ENCODE peak calls at places on chromosomes 7 and 10, in four cellular contexts. Z is MM.1S, P is hepatocyte, W is K562. Y is an unnamed sample.

GRCh38 chr10:13823046-13823711 is 236.4 kb downstream of the PRPF18 start:
- DNase-seq in Z (no peak), P (no peak), W (no peak), Y (no peak)

GRCh38 chr7:24129597-24129996 is 154.4 kb upstream of the NPY start:
- DNase-seq in Z (no peak), P (no peak), W (no peak), Y (peak)

GRCh38 chr10:132541601-132542011 is 4.0 kb downstream of the INPP5A start:
- DNase-seq in Z (no peak), P (no peak), W (no peak), Y (no peak)

GRCh38 chr10:14433147-14433546 is 102.4 kb upstream of the FRMD4A start:
- DNase-seq in Z (no peak), P (no peak), W (no peak), Y (no peak)

GRCh38 chr10:23094786-23095403 is 484 bp upstream of the MSRB2 start:
- DNase-seq in Z (no peak), P (no peak), W (no peak), Y (no peak)

GRCh38 chr7:37354661-37355131 is 94.0 kb downstream of the ELMO1 start:
- DNase-seq in Z (no peak), P (peak), W (peak), Y (no peak)

GRCh38 chr10:60238408-60239100 is 151.1 kb downstream of the ANK3 start:
- DNase-seq in Z (peak), P (peak), W (peak), Y (peak)

GRCh38 chr7:152112829-152113228 is 87.4 kb downstream of the GALNT11 start:
- DNase-seq in Z (no peak), P (no peak), W (no peak), Y (no peak)

DNA sequence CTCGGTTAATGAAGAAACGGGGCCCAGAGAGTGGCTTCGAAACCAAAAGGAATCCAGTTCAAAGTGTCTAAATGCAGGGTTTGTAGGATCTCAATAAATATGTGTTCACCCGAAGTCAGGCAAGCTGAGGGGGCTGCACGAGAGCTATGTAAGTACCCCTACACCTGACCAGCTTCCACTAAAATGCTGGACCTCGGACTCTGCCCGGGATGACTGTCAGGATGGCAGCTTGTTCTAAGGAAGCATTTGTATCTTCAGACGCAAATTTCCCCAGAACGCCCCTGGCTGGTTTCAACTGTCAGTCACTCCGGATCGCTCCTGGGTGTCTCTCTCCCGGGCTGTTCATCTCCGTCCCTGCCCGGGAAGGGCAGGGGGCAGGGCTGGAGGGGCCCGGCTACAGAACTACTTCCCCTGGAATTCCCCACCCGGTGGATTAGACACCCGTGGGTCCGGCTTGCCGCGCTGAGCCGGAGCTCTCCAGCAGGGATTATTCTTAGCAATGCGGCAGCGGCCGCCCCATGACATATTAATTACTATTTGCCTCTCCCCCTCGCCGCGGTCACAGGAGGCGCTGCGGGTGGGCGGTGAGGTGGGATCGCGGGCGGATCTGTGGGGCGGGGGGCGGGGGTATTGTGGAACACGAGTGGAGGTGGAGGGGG is 275.8 kb upstream of the NEBL start:
- DNase-seq in Z (no peak), P (peak), W (no peak), Y (peak)
- TF ChIP-seq EZH2 in Z (no peak), P (peak), W (no peak), Y (no peak)

DNA sequence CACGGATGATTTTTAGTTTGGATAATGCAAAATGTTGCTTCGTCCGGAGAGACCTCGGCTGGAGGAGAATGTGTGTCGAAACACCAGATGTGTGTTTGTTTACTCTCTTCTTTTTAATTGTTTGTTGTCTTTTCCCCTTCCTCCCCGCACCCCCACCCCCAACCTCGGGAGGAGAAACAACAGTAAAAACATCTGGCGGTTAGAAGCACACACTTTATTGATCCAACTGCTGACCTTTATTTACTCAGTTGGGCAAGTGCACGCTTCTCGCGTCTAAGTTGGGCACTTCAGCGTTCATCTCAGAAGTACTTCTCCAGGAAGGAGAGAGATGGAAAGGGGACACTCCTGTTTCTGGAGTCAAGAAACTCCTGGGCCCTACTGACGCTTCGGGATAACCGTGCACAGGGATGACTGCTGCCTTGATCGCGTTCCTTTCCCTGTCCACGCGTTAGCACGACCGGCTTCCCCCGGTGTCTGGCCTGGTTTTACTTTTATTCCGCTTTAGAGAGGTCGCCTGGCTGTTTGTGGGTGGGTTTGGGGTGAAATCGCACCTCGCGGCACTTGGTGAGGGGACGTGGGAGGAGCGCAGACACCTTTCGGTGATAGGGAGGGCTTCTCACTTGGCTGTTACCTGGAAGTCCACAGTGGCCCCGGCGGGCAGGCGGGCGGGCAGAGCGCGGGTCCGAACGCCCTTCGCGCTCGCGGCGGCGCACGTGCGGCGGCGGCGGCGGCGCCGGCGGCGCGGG is 168.3 kb upstream of the PPP1R3A start:
- DNase-seq in Z (peak), P (peak), W (no peak), Y (no peak)
- TF ChIP-seq EZH2 in Z (no peak), P (no peak), W (no peak), Y (no peak)

GRCh38 chr10:101234333-101234732 is 5.1 kb upstream of the LBX1 start:
- DNase-seq in Z (no peak), P (no peak), W (no peak), Y (no peak)
- TF ChIP-seq EZH2 in Z (no peak), P (peak), W (no peak), Y (no peak)

DNA sequence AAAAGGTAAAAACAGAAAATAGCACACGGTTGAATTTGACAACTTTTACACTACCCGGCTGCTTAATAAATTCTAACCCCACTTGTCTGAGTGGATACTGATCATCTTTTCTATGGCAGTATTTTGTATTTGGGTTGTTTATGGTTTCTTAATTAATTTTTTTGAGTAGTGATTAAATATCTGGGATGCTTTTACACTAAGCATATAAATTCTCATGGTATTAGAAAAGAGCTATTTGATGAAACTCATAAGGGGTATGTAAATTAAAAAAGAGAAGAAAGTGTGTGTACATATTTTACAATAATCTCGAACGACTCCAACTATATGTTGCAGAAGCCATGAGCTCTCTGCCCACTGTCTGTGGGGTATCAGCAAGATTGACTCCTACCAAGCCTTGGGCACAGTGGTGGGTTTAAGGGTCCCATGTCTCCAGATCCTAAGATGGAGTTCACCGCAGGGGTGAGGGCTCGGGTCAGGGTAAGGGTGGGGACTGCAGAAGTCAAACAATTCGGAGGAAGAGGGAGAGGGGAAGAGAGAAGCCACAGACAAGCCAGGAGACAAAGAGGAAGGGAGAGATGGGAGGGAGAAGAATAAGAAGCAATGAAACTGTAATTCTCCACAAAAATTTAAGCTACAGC is 7.6 kb upstream of the HOXA13 start:
- DNase-seq in Z (no peak), P (no peak), W (no peak), Y (no peak)
- TF ChIP-seq EZH2 in Z (no peak), P (no peak), W (no peak), Y (no peak)

GRCh38 chr10:118308664-118309063 is 33.5 kb downstream of the FAM204A start:
- DNase-seq in Z (no peak), P (no peak), W (no peak), Y (no peak)
- TF ChIP-seq EZH2 in Z (no peak), P (no peak), W (no peak), Y (no peak)

Y was measured in PC-3.